ENCODE peak calls at places on chromosomes 13 and 19, in seven cellular contexts. E is PC-3, A is LNCaP clone FGC, S is choroid plexus epithelial cell, W is nephron progenitor cell, P is B cell, D is dorsolateral prefrontal cortex. L is an unnamed sample.

GRCh38 chr19:2491130-2491801 is 15.3 kb downstream of the GADD45B start:
- DNase-seq in E (peak; percentile 93), A (peak; percentile 86), S (peak; percentile 97), W (no peak), P (no peak), D (no peak), L (no peak)

GRCh38 chr13:40565282-40566148 is 100.9 kb downstream of the FOXO1 start:
- DNase-seq in E (no peak), A (no peak), S (no peak), W (no peak), P (no peak), D (no peak), L (no peak)

GRCh38 chr19:32581704-32582164 is 744 bp downstream of the PDCD5 start:
- DNase-seq in E (peak; percentile 3), A (no peak), S (peak; percentile 70), W (peak; percentile 41), P (no peak), D (peak; percentile 58), L (peak; percentile 9)

GRCh38 chr13:110392510-110393233 is 85.6 kb downstream of the COL4A2 start:
- DNase-seq in E (no peak), A (no peak), S (peak; percentile 91), W (no peak), P (no peak), D (no peak), L (no peak)

GRCh38 chr19:47390533-47391488 is 28.5 kb downstream of the MEIS3 start:
- DNase-seq in E (no peak), A (no peak), S (no peak), W (no peak), P (no peak), D (no peak), L (no peak)

GRCh38 chr19:8252922-8253589 is 43.9 kb downstream of the CERS4 start:
- DNase-seq in E (peak; percentile 91), A (peak; percentile 17), S (peak; percentile 84), W (peak; percentile 95), P (peak; percentile 88), D (peak; percentile 87), L (peak; percentile 97)

GRCh38 chr13:60617863-60618733 is 221.1 kb downstream of the TDRD3 start:
- DNase-seq in E (peak; percentile 43), A (peak; percentile 31), S (peak; percentile 75), W (no peak), P (no peak), D (no peak), L (no peak)

GRCh38 chr19:6588508-6589345 is 2.2 kb downstream of the CD70 start:
- DNase-seq in E (no peak), A (no peak), S (no peak), W (no peak), P (peak; percentile 59), D (no peak), L (no peak)

GRCh38 chr19:18193388-18194207 is 580 bp downstream of the MPV17L2 start:
- DNase-seq in E (peak; percentile 24), A (no peak), S (no peak), W (no peak), P (no peak), D (no peak), L (no peak)

GRCh38 chr13:40181203-40181845 is 485.1 kb downstream of the FOXO1 start:
- DNase-seq in E (peak; percentile 44), A (peak; percentile 49), S (peak; percentile 95), W (no peak), P (no peak), D (no peak), L (no peak)

GRCh38 chr19:50432221-50432626 is 468 bp upstream of the MYBPC2 start:
- DNase-seq in E (no peak), A (no peak), S (peak; percentile 61), W (peak; percentile 61), P (no peak), D (no peak), L (no peak)

GRCh38 chr13:76036176-76036575 is 400.0 kb downstream of the LMO7 start:
- DNase-seq in E (no peak), A (no peak), S (peak; percentile 31), W (no peak), P (no peak), D (no peak), L (no peak)

GRCh38 chr13:24618219-24618955 is 61.8 kb upstream of the ATP12A start:
- DNase-seq in E (no peak), A (no peak), S (no peak), W (no peak), P (peak; percentile 44), D (no peak), L (no peak)

GRCh38 chr19:18674616-18675015 is 8.9 kb upstream of the CRTC1 start:
- DNase-seq in E (peak; percentile 27), A (no peak), S (no peak), W (no peak), P (no peak), D (peak; percentile 81), L (no peak)

GRCh38 chr19:58356236-58356970 is 3.1 kb upstream of the A1BG start:
- DNase-seq in E (no peak), A (no peak), S (peak; percentile 52), W (no peak), P (no peak), D (no peak), L (no peak)

GRCh38 chr19:12872941-12873890 is 8.0 kb downstream of the DNASE2 start:
- DNase-seq in E (peak; percentile 91), A (peak; percentile 94), S (peak; percentile 62), W (peak; percentile 41), P (no peak), D (no peak), L (no peak)

GRCh38 chr13:29993716-29994488 is 143.5 kb upstream of the UBL3 start:
- DNase-seq in E (peak; percentile 59), A (no peak), S (peak; percentile 3), W (no peak), P (no peak), D (no peak), L (no peak)

GRCh38 chr19:40807147-40808020 is 8.4 kb downstream of the EGLN2 start:
- DNase-seq in E (peak; percentile 49), A (no peak), S (peak; percentile 35), W (no peak), P (no peak), D (no peak), L (no peak)
- TF ChIP-seq CTCF in E (peak; percentile 59), A (peak; percentile 5), S (peak; percentile 45), W (peak; percentile 18), P (peak; percentile 63), D (no peak), L (peak; percentile 52)

DNA sequence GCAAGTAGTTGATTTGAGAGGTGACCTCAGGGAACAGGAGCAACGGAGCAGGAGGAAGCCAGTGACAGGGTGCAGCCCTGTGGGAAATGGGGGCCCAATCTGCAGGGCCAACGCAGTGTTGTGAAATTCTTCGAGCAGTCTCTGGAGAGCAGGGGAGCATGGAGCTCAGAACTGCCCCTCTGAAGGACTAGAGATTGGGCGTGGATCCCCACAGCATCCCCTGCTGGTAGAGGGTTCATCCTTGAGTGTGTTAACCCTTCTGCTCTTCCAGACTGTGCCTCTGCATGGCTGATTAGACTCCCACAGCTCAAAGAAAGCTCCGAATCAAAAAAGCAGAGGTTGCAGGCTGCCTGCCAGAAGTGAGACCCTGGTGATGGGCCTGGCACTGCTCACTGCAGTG is 77.9 kb upstream of the UQCRFS1 start:
- DNase-seq in E (no peak), A (no peak), S (no peak), W (no peak), P (no peak), D (no peak), L (no peak)
- TF ChIP-seq CTCF in E (no peak), A (no peak), S (no peak), W (no peak), P (no peak), D (no peak), L (no peak)

DNA sequence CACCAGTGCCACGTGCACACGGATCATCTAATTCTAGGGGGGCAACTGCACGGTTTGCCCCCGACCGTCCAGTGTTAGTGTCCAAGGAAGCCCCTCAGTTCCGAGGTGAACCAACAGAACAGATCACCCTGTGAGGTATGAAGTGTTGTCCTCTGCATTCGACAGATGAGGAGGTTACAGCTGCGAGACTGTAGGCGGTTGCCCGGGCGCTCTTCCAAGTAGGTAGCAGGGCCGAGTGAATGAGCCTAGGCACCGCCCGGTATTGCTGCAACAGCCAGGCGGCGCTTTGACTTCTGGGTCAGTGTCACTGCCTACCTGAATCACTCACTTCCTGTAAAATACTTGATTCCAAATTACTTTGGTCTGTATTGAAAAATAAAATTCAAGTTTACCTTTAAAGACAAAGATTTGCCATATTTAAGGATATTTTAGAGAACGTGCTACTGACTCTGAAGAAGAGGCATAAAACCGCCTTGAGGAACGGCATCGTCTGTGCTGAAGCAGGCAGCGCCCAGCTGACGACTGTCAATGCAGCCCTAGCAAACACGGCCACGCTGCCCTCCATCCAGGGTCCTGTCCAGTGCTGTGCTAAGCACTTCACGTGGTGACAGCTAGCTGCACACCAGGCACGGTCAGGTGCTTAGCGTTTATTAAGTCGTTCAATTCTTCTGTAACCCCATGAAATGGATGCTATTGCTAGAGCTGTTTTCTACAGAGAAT is 19.3 kb upstream of the RASA3 start:
- DNase-seq in E (peak; percentile 84), A (no peak), S (no peak), W (no peak), P (no peak), D (peak; percentile 31), L (no peak)
- TF ChIP-seq CTCF in E (no peak), A (no peak), S (no peak), W (no peak), P (no peak), D (no peak), L (no peak)

GRCh38 chr13:52776726-52777125 is 37.1 kb upstream of the CNMD start:
- DNase-seq in E (no peak), A (no peak), S (no peak), W (no peak), P (no peak), D (no peak), L (no peak)

GRCh38 chr13:52780092-52780491 is 40.5 kb upstream of the CNMD start:
- DNase-seq in E (no peak), A (no peak), S (no peak), W (no peak), P (no peak), D (no peak), L (no peak)

GRCh38 chr13:52783943-52784342 is 44.3 kb upstream of the CNMD start:
- DNase-seq in E (no peak), A (no peak), S (no peak), W (no peak), P (no peak), D (no peak), L (no peak)

GRCh38 chr13:52782486-52783448 is 43.1 kb upstream of the CNMD start:
- DNase-seq in E (no peak), A (no peak), S (no peak), W (no peak), P (no peak), D (no peak), L (no peak)

GRCh38 chr13:52779028-52779612 is 39.5 kb upstream of the CNMD start:
- DNase-seq in E (no peak), A (no peak), S (no peak), W (no peak), P (no peak), D (no peak), L (peak; percentile 33)
- TF ChIP-seq CTCF in E (no peak), A (no peak), S (no peak), W (no peak), P (no peak), D (no peak), L (no peak)

DNA sequence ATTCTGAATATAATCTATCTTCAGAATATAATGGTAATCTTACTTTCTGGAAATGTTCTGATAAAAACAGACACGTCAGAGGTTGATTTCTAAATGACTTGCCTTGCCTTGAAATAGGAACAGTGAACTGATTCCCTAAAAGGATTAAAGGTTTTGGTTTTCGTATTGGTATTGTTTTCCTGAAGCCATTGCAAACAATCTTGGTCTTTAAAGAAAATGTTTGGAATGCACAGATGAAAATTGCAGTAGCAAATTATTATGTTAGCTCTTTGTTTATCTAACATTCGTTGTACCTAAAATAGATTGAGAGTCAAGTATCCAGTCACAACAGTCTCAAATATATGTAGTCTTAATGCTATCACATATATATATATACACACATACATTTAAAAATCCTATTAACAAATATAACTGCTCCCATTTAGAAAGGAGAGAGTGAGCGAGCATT is 1.7 kb downstream of the ITM2B start:
- DNase-seq in E (peak; percentile 2), A (no peak), S (peak; percentile 23), W (no peak), P (no peak), D (no peak), L (no peak)
- TF ChIP-seq CTCF in E (no peak), A (no peak), S (no peak), W (no peak), P (no peak), D (no peak), L (no peak)